ENCODE peak calls at places on chromosomes 7 and 10, in nine cellular contexts. P is fibroblast of pulmonary artery, L is bronchial epithelial cell, I is mesothelial cell of epicardium, E is GM06990, O is left ventricle myocardium inferior, J is A549, X is testis, B is upper lobe of right lung. V is an unnamed sample.

GRCh38 chr7:74203157-74203556 is 6.6 kb upstream of the LAT2 start:
- DNase-seq in B (peak; percentile 21), E (no peak), I (no peak), O (no peak), J (peak; percentile 46), L (peak; percentile 45), P (peak; percentile 63), X (peak; percentile 53), V (peak; percentile 64)

GRCh38 chr7:64087501-64087900 is 42.3 kb downstream of the ZNF727 start:
- DNase-seq in E (no peak), P (no peak), O (no peak), L (no peak), J (no peak), I (no peak), X (no peak), B (no peak), V (no peak)

GRCh38 chr7:76294344-76295024 is 8.0 kb upstream of the HSPB1 start:
- DNase-seq in L (peak; percentile 91), B (peak; percentile 98), O (peak; percentile 98), X (peak; percentile 96), E (peak; percentile 53), P (peak; percentile 97), J (peak; percentile 83), I (peak; percentile 61), V (peak; percentile 96)

GRCh38 chr10:86389441-86390193 is 23.0 kb upstream of the GRID1 start:
- DNase-seq in J (peak; percentile 43), P (peak; percentile 56), O (no peak), L (no peak), I (no peak), X (no peak), B (peak; percentile 75), E (peak; percentile 71), V (peak; percentile 77)

GRCh38 chr10:8360814-8361509 is 306.5 kb downstream of the GATA3 start:
- DNase-seq in J (no peak), P (peak; percentile 14), O (no peak), B (no peak), L (no peak), X (no peak), E (no peak), I (no peak), V (no peak)

GRCh38 chr10:26468691-26469090 is 30.6 kb downstream of the APBB1IP start:
- DNase-seq in E (peak; percentile 68), L (no peak), X (no peak), P (no peak), I (no peak), B (no peak), O (no peak), J (no peak), V (no peak)

GRCh38 chr10:79142064-79142491 is 73.3 kb downstream of the ZMIZ1 start:
- DNase-seq in J (no peak), P (peak; percentile 68), O (no peak), I (no peak), E (no peak), L (no peak), X (no peak), B (no peak), V (no peak)

GRCh38 chr7:45455662-45456061 is 118.5 kb upstream of the ADCY1 start:
- DNase-seq in L (no peak), P (no peak), B (no peak), O (no peak), J (no peak), X (no peak), E (no peak), I (no peak), V (no peak)

GRCh38 chr7:91137969-91138368 is 126.3 kb upstream of the FZD1 start:
- DNase-seq in E (no peak), I (no peak), J (no peak), P (no peak), L (no peak), B (no peak), X (no peak), O (no peak), V (no peak)

GRCh38 chr10:34906021-34906965 is 91.2 kb upstream of the PARD3 start:
- DNase-seq in E (no peak), I (peak; percentile 34), P (no peak), X (no peak), B (no peak), L (peak; percentile 95), O (no peak), J (no peak), V (no peak)

GRCh38 chr10:14563359-14563758 is 211.3 kb downstream of the FAM107B start:
- DNase-seq in I (no peak), J (no peak), P (no peak), L (no peak), O (no peak), X (no peak), E (no peak), B (no peak), V (no peak)

GRCh38 chr7:135147899-135148721 is at the start of gene TMEM140:
- DNase-seq in B (no peak), P (peak; percentile 62), E (peak; percentile 68), L (peak; percentile 67), X (peak; percentile 55), O (no peak), I (no peak), J (no peak), V (peak; percentile 77)

GRCh38 chr7:151954866-151955820 is 1.1 kb upstream of the GALNTL5 start:
- DNase-seq in L (no peak), X (peak; percentile 48), I (no peak), O (peak; percentile 59), E (no peak), J (no peak), P (peak; percentile 5), B (no peak), V (no peak)

GRCh38 chr10:122044045-122044661 is 55.2 kb downstream of the TACC2 start:
- DNase-seq in B (no peak), I (no peak), P (no peak), E (no peak), X (no peak), L (no peak), J (no peak), O (no peak), V (no peak)

GRCh38 chr10:48634198-48634983 is 29.5 kb upstream of the ARHGAP22 start:
- DNase-seq in J (no peak), L (no peak), I (no peak), B (no peak), E (peak; percentile 51), O (peak; percentile 46), X (peak; percentile 46), P (peak; percentile 89), V (no peak)

GRCh38 chr7:107253599-107253998 is 84.8 kb downstream of the HBP1 start:
- DNase-seq in E (no peak), L (no peak), X (no peak), J (no peak), I (no peak), O (peak; percentile 21), P (no peak), B (no peak), V (no peak)

GRCh38 chr7:70006411-70006920 is 408.2 kb downstream of the AUTS2 start:
- DNase-seq in O (no peak), L (no peak), B (no peak), E (peak; percentile 23), X (no peak), J (no peak), P (peak; percentile 20), I (no peak), V (no peak)

GRCh38 chr7:134605978-134606923 is 40.4 kb upstream of the BPGM start:
- DNase-seq in E (no peak), X (peak; percentile 84), J (peak; percentile 62), L (peak; percentile 50), B (no peak), O (peak; percentile 51), P (peak; percentile 83), I (peak; percentile 39), V (peak; percentile 48)

GRCh38 chr10:65903620-65904019 is 1022.2 kb upstream of the LRRTM3 start:
- DNase-seq in X (no peak), B (no peak), E (no peak), P (no peak), J (no peak), L (no peak), I (no peak), O (no peak), V (no peak)

GRCh38 chr7:34034728-34035127 is 129.4 kb downstream of the BMPER start:
- DNase-seq in X (no peak), L (peak; percentile 76), I (no peak), J (no peak), O (no peak), E (no peak), P (no peak), B (no peak), V (no peak)

GRCh38 chr7:144784943-144785342 is 50.9 kb downstream of the TPK1 start:
- DNase-seq in L (no peak), B (no peak), X (no peak), I (no peak), J (no peak), O (no peak), E (no peak), P (peak; percentile 54), V (no peak)
- TF ChIP-seq CTCF in L (no peak), B (no peak), X (no peak), I (no peak), J (no peak), O (no peak), E (no peak), P (no peak), V (no peak)

DNA sequence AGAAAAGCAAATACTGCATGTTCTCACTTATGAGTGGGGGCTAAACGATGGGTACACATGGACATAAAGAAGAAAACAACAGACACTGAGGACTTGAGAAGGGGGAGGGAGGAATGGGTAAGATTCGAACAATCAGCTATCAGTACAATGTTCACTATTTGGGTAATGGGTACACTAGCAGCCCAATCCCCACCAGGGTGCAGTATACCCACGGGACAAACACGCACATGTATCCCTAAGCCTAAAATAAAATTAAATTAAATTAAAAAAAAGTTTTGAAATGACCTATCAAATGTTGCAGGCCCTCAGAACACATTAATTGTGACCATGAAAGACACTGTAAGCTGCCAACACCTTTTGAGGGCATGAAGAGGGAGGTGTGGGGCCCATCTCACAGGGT is 316.0 kb downstream of the WDR37 start:
- DNase-seq in E (no peak), B (no peak), P (no peak), J (no peak), L (no peak), I (no peak), O (no peak), X (no peak), V (no peak)
- TF ChIP-seq CTCF in E (peak; percentile 27), B (no peak), P (no peak), J (no peak), L (no peak), I (no peak), O (no peak), X (no peak), V (no peak)

DNA sequence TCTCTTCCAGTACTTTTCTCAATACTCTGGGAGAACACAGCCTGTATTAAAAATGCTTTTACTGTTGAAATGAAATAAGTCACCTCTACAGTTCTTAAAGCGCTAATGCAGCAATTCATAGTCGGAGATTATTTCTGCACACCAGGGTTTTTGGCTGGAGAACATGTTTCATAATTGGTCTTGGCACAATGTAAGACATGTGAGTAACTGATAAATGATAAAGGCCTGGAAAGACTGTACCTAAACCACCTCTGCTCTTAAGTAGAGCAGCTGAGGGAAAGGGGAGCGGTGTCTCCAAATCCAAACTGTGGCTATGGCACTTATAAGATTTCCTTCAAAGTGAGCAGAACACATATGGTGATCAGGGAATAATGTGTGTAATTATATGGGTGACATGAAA is 390.3 kb upstream of the MBL2 start:
- DNase-seq in E (no peak), B (no peak), X (no peak), I (no peak), P (no peak), L (no peak), O (no peak), J (no peak), V (no peak)
- TF ChIP-seq CTCF in E (no peak), B (no peak), X (no peak), I (no peak), P (no peak), L (no peak), O (no peak), J (no peak), V (no peak)

GRCh38 chr7:93799750-93800357 is 90.7 kb downstream of the TFPI2 start:
- DNase-seq in O (no peak), X (no peak), E (no peak), B (no peak), L (peak; percentile 42), P (peak; percentile 64), I (no peak), J (peak; percentile 22), V (no peak)
- TF ChIP-seq CTCF in O (peak; percentile 58), X (no peak), E (peak; percentile 51), B (peak; percentile 32), L (peak; percentile 45), P (peak; percentile 63), I (peak; percentile 47), J (peak; percentile 78), V (no peak)

V was measured in mucosa of descending colon.